ENCODE peak calls at places on chromosome 4, in four cellular contexts. One of them, this sample, is unnamed.

GRCh38 chr4:48033825-48034413 is 17.3 kb downstream of the NIPAL1 start:
- DNase-seq in hepatocyte: peak; percentile 31
- DNase-seq in foreskin fibroblast: peak; percentile 57
- DNase-seq in mesothelial cell of epicardium: no peak
- DNase-seq in this sample: peak; percentile 59

GRCh38 chr4:176789955-176790354 is 2.8 kb downstream of the VEGFC start:
- DNase-seq in hepatocyte: peak; percentile 50
- DNase-seq in foreskin fibroblast: peak; percentile 86
- DNase-seq in mesothelial cell of epicardium: no peak
- DNase-seq in this sample: no peak

GRCh38 chr4:6269651-6270511 is at the start of gene WFS1:
- DNase-seq in hepatocyte: peak; percentile 99
- DNase-seq in foreskin fibroblast: peak; percentile 100
- DNase-seq in mesothelial cell of epicardium: peak; percentile 99
- DNase-seq in this sample: peak; percentile 95

GRCh38 chr4:6945052-6945409 is 35.4 kb downstream of the TBC1D14 start:
- DNase-seq in hepatocyte: no peak
- DNase-seq in foreskin fibroblast: no peak
- DNase-seq in mesothelial cell of epicardium: no peak
- DNase-seq in this sample: no peak

GRCh38 chr4:169921237-169921636 is 105.0 kb downstream of the MFAP3L start:
- DNase-seq in hepatocyte: no peak
- DNase-seq in foreskin fibroblast: no peak
- DNase-seq in mesothelial cell of epicardium: no peak
- DNase-seq in this sample: no peak

GRCh38 chr4:184104419-184105101 is 113.1 kb downstream of the ENPP6 start:
- DNase-seq in hepatocyte: peak; percentile 51
- DNase-seq in foreskin fibroblast: no peak
- DNase-seq in mesothelial cell of epicardium: no peak
- DNase-seq in this sample: no peak

GRCh38 chr4:142353149-142353738 is 492.9 kb downstream of the INPP4B start:
- DNase-seq in hepatocyte: peak; percentile 84
- DNase-seq in foreskin fibroblast: peak; percentile 88
- DNase-seq in mesothelial cell of epicardium: no peak
- DNase-seq in this sample: no peak

GRCh38 chr4:85478576-85478975 is 3.6 kb downstream of the ARHGAP24 start:
- DNase-seq in hepatocyte: no peak
- DNase-seq in foreskin fibroblast: peak; percentile 87
- DNase-seq in mesothelial cell of epicardium: no peak
- DNase-seq in this sample: no peak

GRCh38 chr4:77432702-77433101 is 172.9 kb upstream of the CXCL13 start:
- DNase-seq in hepatocyte: no peak
- DNase-seq in foreskin fibroblast: no peak
- DNase-seq in mesothelial cell of epicardium: no peak
- DNase-seq in this sample: no peak

GRCh38 chr4:77430847-77431246 is 174.8 kb upstream of the CXCL13 start:
- DNase-seq in hepatocyte: no peak
- DNase-seq in foreskin fibroblast: no peak
- DNase-seq in mesothelial cell of epicardium: no peak
- DNase-seq in this sample: no peak

GRCh38 chr4:77434299-77435092 is 171.1 kb upstream of the CXCL13 start:
- DNase-seq in hepatocyte: no peak
- DNase-seq in foreskin fibroblast: no peak
- DNase-seq in mesothelial cell of epicardium: no peak
- DNase-seq in this sample: no peak

GRCh38 chr4:77437079-77437478 is 168.5 kb upstream of the CXCL13 start:
- DNase-seq in hepatocyte: no peak
- DNase-seq in foreskin fibroblast: no peak
- DNase-seq in mesothelial cell of epicardium: no peak
- DNase-seq in this sample: no peak

GRCh38 chr4:77433102-77433733 is 172.4 kb upstream of the CXCL13 start:
- DNase-seq in hepatocyte: peak; percentile 74
- DNase-seq in foreskin fibroblast: peak; percentile 50
- DNase-seq in mesothelial cell of epicardium: no peak
- DNase-seq in this sample: no peak
- TF ChIP-seq CTCF in hepatocyte: peak; percentile 68
- TF ChIP-seq CTCF in foreskin fibroblast: peak; percentile 10
- TF ChIP-seq CTCF in mesothelial cell of epicardium: peak; percentile 17
- TF ChIP-seq CTCF in this sample: peak; percentile 49

GRCh38 chr4:39410415-39410814 is 3.7 kb downstream of the KLB start:
- DNase-seq in hepatocyte: no peak
- DNase-seq in foreskin fibroblast: peak; percentile 23
- DNase-seq in mesothelial cell of epicardium: no peak
- DNase-seq in this sample: no peak

GRCh38 chr4:39415678-39416283 is 9.1 kb downstream of the KLB start:
- DNase-seq in hepatocyte: no peak
- DNase-seq in foreskin fibroblast: peak; percentile 10
- DNase-seq in mesothelial cell of epicardium: no peak
- DNase-seq in this sample: no peak
- TF ChIP-seq CTCF in hepatocyte: no peak
- TF ChIP-seq CTCF in foreskin fibroblast: no peak
- TF ChIP-seq CTCF in mesothelial cell of epicardium: no peak
- TF ChIP-seq CTCF in this sample: no peak

DNA sequence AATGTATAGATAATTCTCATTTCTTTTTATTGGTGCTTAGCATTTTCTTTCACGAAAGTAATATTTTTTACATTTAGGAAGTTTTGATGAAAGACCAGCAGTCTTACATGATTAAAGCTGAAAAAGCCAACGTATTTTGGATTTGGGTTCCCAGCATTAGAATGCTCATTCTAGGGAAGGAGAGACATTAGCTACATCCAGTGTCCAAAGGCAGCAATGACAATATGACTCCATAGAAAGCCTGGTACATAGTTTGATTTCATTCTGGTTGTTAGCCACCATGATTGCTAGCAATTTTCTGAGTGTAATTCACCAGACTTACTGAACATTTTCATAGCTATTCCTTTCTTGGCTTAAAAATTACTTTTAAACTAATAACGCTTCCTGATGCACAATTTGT is 1397.5 kb downstream of the PCDH7 start:
- DNase-seq in hepatocyte: no peak
- DNase-seq in foreskin fibroblast: no peak
- DNase-seq in mesothelial cell of epicardium: no peak
- DNase-seq in this sample: no peak
- TF ChIP-seq CTCF in hepatocyte: peak; percentile 11
- TF ChIP-seq CTCF in foreskin fibroblast: no peak
- TF ChIP-seq CTCF in mesothelial cell of epicardium: no peak
- TF ChIP-seq CTCF in this sample: no peak

DNA sequence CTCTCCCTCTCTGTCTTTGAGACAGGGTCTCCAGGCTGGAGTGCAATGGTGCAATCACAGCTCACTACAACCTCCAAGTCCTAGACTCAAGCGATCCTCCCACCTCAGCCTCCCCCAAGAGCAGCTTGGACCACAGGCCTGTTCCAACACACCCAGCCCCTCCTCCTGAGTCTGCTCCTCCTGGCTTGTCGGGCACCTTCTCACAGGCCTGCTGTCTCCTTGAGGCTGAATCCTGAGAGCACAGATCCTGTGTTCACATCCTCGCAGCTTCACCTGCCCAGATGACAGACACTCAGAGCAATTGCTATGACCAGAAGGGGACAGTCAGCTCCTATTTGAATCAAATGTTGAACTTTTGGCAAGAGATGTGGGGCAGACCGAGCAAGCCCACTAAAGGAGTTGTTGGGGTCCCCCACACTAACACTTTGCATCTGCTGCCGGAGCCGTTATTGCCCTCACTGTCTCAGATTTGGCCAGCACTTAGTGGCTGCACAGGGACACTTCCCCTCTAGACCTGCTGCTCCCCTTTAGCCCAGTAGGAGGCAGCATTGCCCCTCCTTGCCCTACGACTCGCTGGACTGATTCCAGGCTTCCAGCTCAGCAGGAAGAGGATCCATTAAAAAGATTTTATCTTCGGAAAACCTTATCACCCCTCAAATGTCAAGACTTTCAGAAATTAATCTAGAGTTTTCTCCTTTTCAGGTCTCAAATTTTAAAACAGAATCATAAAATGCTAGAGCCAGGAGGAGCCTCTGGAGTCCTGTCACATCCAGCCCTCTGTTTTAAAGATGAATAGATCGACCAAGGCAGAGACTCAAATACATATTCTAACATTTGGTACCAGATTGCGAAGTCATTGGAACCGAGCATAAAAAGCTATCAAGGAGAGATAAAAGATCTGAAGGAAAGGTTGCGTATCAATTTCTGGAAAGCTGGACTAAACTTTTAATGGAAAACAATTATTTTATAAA is 113.7 kb downstream of the USP46 start:
- DNase-seq in hepatocyte: peak; percentile 84
- DNase-seq in foreskin fibroblast: peak; percentile 89
- DNase-seq in mesothelial cell of epicardium: peak; percentile 65
- DNase-seq in this sample: peak; percentile 28
- TF ChIP-seq CTCF in hepatocyte: peak; percentile 91
- TF ChIP-seq CTCF in foreskin fibroblast: peak; percentile 98
- TF ChIP-seq CTCF in mesothelial cell of epicardium: peak; percentile 70
- TF ChIP-seq CTCF in this sample: peak; percentile 73

GRCh38 chr4:39181905-39182638 is at the start of gene WDR19:
- DNase-seq in hepatocyte: peak; percentile 99
- DNase-seq in foreskin fibroblast: peak; percentile 100
- DNase-seq in mesothelial cell of epicardium: peak; percentile 95
- DNase-seq in this sample: peak; percentile 97
- TF ChIP-seq CTCF in hepatocyte: peak; percentile 53
- TF ChIP-seq CTCF in foreskin fibroblast: peak; percentile 53
- TF ChIP-seq CTCF in mesothelial cell of epicardium: no peak
- TF ChIP-seq CTCF in this sample: peak; percentile 61

DNA sequence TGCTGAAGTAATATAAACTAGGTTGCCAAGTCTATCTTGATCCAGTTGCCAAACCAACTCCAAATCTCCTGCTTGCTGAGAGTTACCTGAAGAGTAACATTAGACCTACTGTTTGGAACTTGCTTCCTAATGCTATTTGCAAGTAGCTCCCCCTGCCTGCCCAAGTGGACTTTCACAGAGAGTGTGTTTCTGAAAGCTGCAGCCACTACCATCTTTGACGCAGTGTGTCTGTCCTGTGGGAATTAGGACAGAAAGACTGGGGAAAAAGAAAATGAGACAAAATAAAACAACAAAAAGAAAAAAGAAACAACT is 195.0 kb upstream of the HS3ST1 start:
- DNase-seq in hepatocyte: peak; percentile 59
- DNase-seq in foreskin fibroblast: no peak
- DNase-seq in mesothelial cell of epicardium: no peak
- DNase-seq in this sample: no peak
- TF ChIP-seq CTCF in hepatocyte: peak; percentile 57
- TF ChIP-seq CTCF in foreskin fibroblast: no peak
- TF ChIP-seq CTCF in mesothelial cell of epicardium: peak; percentile 18
- TF ChIP-seq CTCF in this sample: peak; percentile 16

GRCh38 chr4:162499478-162499877 is 335.7 kb upstream of the FSTL5 start:
- DNase-seq in hepatocyte: no peak
- DNase-seq in foreskin fibroblast: no peak
- DNase-seq in mesothelial cell of epicardium: no peak
- DNase-seq in this sample: no peak
- TF ChIP-seq CTCF in hepatocyte: peak; percentile 49
- TF ChIP-seq CTCF in foreskin fibroblast: peak; percentile 27
- TF ChIP-seq CTCF in mesothelial cell of epicardium: peak; percentile 39
- TF ChIP-seq CTCF in this sample: no peak

DNA sequence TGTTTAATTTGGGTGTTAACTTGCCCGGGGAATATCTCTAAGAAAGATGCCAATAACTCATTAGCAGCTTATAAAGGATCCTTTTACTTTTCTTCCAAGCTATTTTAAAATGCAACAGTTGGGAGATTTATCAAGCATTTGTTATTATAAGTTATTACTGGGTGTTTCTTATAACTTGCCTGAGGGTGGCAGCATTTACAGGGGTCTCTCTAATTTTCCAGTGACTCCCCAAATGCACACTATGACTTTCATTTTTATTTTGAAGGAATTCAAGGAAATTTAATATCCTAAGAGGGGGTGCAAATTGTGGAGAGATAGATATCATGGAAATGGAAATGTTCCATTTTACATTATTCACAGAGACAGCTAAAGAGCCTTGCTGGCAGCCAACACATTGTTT is 138.0 kb downstream of the PDGFRA start:
- DNase-seq in hepatocyte: no peak
- DNase-seq in foreskin fibroblast: no peak
- DNase-seq in mesothelial cell of epicardium: no peak
- DNase-seq in this sample: no peak
- TF ChIP-seq CTCF in hepatocyte: no peak
- TF ChIP-seq CTCF in foreskin fibroblast: no peak
- TF ChIP-seq CTCF in mesothelial cell of epicardium: no peak
- TF ChIP-seq CTCF in this sample: no peak

This sample was measured in CD4-positive, alpha-beta T cell.